ENCODE peak calls at places on chromosomes 3 and 15, in ten cellular contexts. One of them, this sample, is unnamed.

GRCh38 chr3:175434591-175434990 is 575.5 kb downstream of the NAALADL2 start:
- DNase-seq in iris pigment epithelial cell: no peak
- DNase-seq in right cardiac atrium: no peak
- DNase-seq in nephron progenitor cell: no peak
- DNase-seq in stimulated activated CD8-positive, alpha-beta memory T cell treated with anti-CD3 and anti-CD28 coated beads, Interleukin-4, amount 100 ng/mL, for 24 hours: no peak
- DNase-seq in upper lobe of right lung: no peak
- DNase-seq in foreskin fibroblast: no peak
- DNase-seq in posterior cingulate gyrus: no peak
- DNase-seq in T-cell: no peak
- DNase-seq in NCI-H69: peak
- DNase-seq in this sample: no peak

GRCh38 chr3:11774296-11774877 is 72.3 kb downstream of the TAMM41 start:
- DNase-seq in foreskin fibroblast: peak
- DNase-seq in NCI-H69: peak
- DNase-seq in right cardiac atrium: no peak
- DNase-seq in nephron progenitor cell: peak
- DNase-seq in iris pigment epithelial cell: peak
- DNase-seq in upper lobe of right lung: peak
- DNase-seq in T-cell: no peak
- DNase-seq in stimulated activated CD8-positive, alpha-beta memory T cell treated with anti-CD3 and anti-CD28 coated beads, Interleukin-4, amount 100 ng/mL, for 24 hours: no peak
- DNase-seq in posterior cingulate gyrus: peak
- DNase-seq in this sample: no peak

GRCh38 chr15:48244923-48245322 is 38.8 kb downstream of the SLC12A1 start:
- DNase-seq in foreskin fibroblast: peak
- DNase-seq in NCI-H69: peak
- DNase-seq in right cardiac atrium: no peak
- DNase-seq in T-cell: no peak
- DNase-seq in upper lobe of right lung: no peak
- DNase-seq in nephron progenitor cell: no peak
- DNase-seq in stimulated activated CD8-positive, alpha-beta memory T cell treated with anti-CD3 and anti-CD28 coated beads, Interleukin-4, amount 100 ng/mL, for 24 hours: no peak
- DNase-seq in posterior cingulate gyrus: no peak
- DNase-seq in iris pigment epithelial cell: peak
- DNase-seq in this sample: no peak

GRCh38 chr15:93029613-93030429 is 59.2 kb downstream of the RGMA start:
- DNase-seq in NCI-H69: peak
- DNase-seq in upper lobe of right lung: no peak
- DNase-seq in stimulated activated CD8-positive, alpha-beta memory T cell treated with anti-CD3 and anti-CD28 coated beads, Interleukin-4, amount 100 ng/mL, for 24 hours: no peak
- DNase-seq in nephron progenitor cell: no peak
- DNase-seq in posterior cingulate gyrus: peak
- DNase-seq in T-cell: no peak
- DNase-seq in iris pigment epithelial cell: peak
- DNase-seq in foreskin fibroblast: peak
- DNase-seq in right cardiac atrium: peak
- DNase-seq in this sample: no peak

GRCh38 chr3:129305592-129306091 is 27.0 kb downstream of the HMCES start:
- DNase-seq in nephron progenitor cell: peak
- DNase-seq in posterior cingulate gyrus: peak
- DNase-seq in NCI-H69: peak
- DNase-seq in iris pigment epithelial cell: peak
- DNase-seq in stimulated activated CD8-positive, alpha-beta memory T cell treated with anti-CD3 and anti-CD28 coated beads, Interleukin-4, amount 100 ng/mL, for 24 hours: no peak
- DNase-seq in foreskin fibroblast: peak
- DNase-seq in upper lobe of right lung: peak
- DNase-seq in right cardiac atrium: peak
- DNase-seq in T-cell: no peak
- DNase-seq in this sample: no peak

GRCh38 chr3:42502429-42503250 is at the start of gene VIPR1:
- DNase-seq in nephron progenitor cell: peak
- DNase-seq in stimulated activated CD8-positive, alpha-beta memory T cell treated with anti-CD3 and anti-CD28 coated beads, Interleukin-4, amount 100 ng/mL, for 24 hours: peak
- DNase-seq in foreskin fibroblast: no peak
- DNase-seq in upper lobe of right lung: peak
- DNase-seq in T-cell: peak
- DNase-seq in right cardiac atrium: peak
- DNase-seq in iris pigment epithelial cell: no peak
- DNase-seq in posterior cingulate gyrus: peak
- DNase-seq in NCI-H69: peak
- DNase-seq in this sample: no peak

GRCh38 chr3:189169728-189170127 is 2.0 kb upstream of the TPRG1 start:
- DNase-seq in right cardiac atrium: no peak
- DNase-seq in nephron progenitor cell: no peak
- DNase-seq in upper lobe of right lung: no peak
- DNase-seq in T-cell: no peak
- DNase-seq in posterior cingulate gyrus: no peak
- DNase-seq in foreskin fibroblast: no peak
- DNase-seq in NCI-H69: peak
- DNase-seq in iris pigment epithelial cell: no peak
- DNase-seq in stimulated activated CD8-positive, alpha-beta memory T cell treated with anti-CD3 and anti-CD28 coated beads, Interleukin-4, amount 100 ng/mL, for 24 hours: no peak
- DNase-seq in this sample: no peak

GRCh38 chr3:40864915-40865314 is 334.4 kb upstream of the CTNNB1 start:
- DNase-seq in right cardiac atrium: no peak
- DNase-seq in upper lobe of right lung: no peak
- DNase-seq in nephron progenitor cell: no peak
- DNase-seq in iris pigment epithelial cell: no peak
- DNase-seq in posterior cingulate gyrus: no peak
- DNase-seq in T-cell: no peak
- DNase-seq in stimulated activated CD8-positive, alpha-beta memory T cell treated with anti-CD3 and anti-CD28 coated beads, Interleukin-4, amount 100 ng/mL, for 24 hours: no peak
- DNase-seq in foreskin fibroblast: no peak
- DNase-seq in NCI-H69: no peak
- DNase-seq in this sample: no peak

GRCh38 chr3:6807967-6808588 is 52.8 kb upstream of the GRM7 start:
- DNase-seq in foreskin fibroblast: no peak
- DNase-seq in nephron progenitor cell: no peak
- DNase-seq in right cardiac atrium: no peak
- DNase-seq in posterior cingulate gyrus: no peak
- DNase-seq in iris pigment epithelial cell: peak
- DNase-seq in stimulated activated CD8-positive, alpha-beta memory T cell treated with anti-CD3 and anti-CD28 coated beads, Interleukin-4, amount 100 ng/mL, for 24 hours: no peak
- DNase-seq in NCI-H69: peak
- DNase-seq in upper lobe of right lung: no peak
- DNase-seq in T-cell: no peak
- DNase-seq in this sample: no peak

GRCh38 chr15:38398134-38398533 is 55.8 kb upstream of the FAM98B start:
- DNase-seq in NCI-H69: no peak
- DNase-seq in posterior cingulate gyrus: no peak
- DNase-seq in foreskin fibroblast: peak
- DNase-seq in stimulated activated CD8-positive, alpha-beta memory T cell treated with anti-CD3 and anti-CD28 coated beads, Interleukin-4, amount 100 ng/mL, for 24 hours: no peak
- DNase-seq in nephron progenitor cell: no peak
- DNase-seq in upper lobe of right lung: no peak
- DNase-seq in iris pigment epithelial cell: peak
- DNase-seq in right cardiac atrium: no peak
- DNase-seq in T-cell: no peak
- DNase-seq in this sample: no peak

GRCh38 chr3:28138047-28138446 is 103.4 kb upstream of the CMC1 start:
- DNase-seq in nephron progenitor cell: no peak
- DNase-seq in stimulated activated CD8-positive, alpha-beta memory T cell treated with anti-CD3 and anti-CD28 coated beads, Interleukin-4, amount 100 ng/mL, for 24 hours: no peak
- DNase-seq in iris pigment epithelial cell: no peak
- DNase-seq in right cardiac atrium: no peak
- DNase-seq in foreskin fibroblast: no peak
- DNase-seq in T-cell: no peak
- DNase-seq in posterior cingulate gyrus: no peak
- DNase-seq in upper lobe of right lung: no peak
- DNase-seq in NCI-H69: no peak
- DNase-seq in this sample: no peak

GRCh38 chr15:100601158-100601557 is 826 bp downstream of the LINS1 start:
- DNase-seq in upper lobe of right lung: peak
- DNase-seq in posterior cingulate gyrus: no peak
- DNase-seq in T-cell: peak
- DNase-seq in NCI-H69: peak
- DNase-seq in stimulated activated CD8-positive, alpha-beta memory T cell treated with anti-CD3 and anti-CD28 coated beads, Interleukin-4, amount 100 ng/mL, for 24 hours: peak
- DNase-seq in foreskin fibroblast: no peak
- DNase-seq in nephron progenitor cell: peak
- DNase-seq in right cardiac atrium: no peak
- DNase-seq in iris pigment epithelial cell: peak
- DNase-seq in this sample: peak

GRCh38 chr3:195394024-195394423 is 48.8 kb downstream of the ACAP2 start:
- DNase-seq in foreskin fibroblast: no peak
- DNase-seq in iris pigment epithelial cell: no peak
- DNase-seq in stimulated activated CD8-positive, alpha-beta memory T cell treated with anti-CD3 and anti-CD28 coated beads, Interleukin-4, amount 100 ng/mL, for 24 hours: no peak
- DNase-seq in upper lobe of right lung: no peak
- DNase-seq in posterior cingulate gyrus: no peak
- DNase-seq in nephron progenitor cell: no peak
- DNase-seq in NCI-H69: no peak
- DNase-seq in right cardiac atrium: no peak
- DNase-seq in T-cell: no peak
- DNase-seq in this sample: no peak

GRCh38 chr3:54837964-54838363 is 89.9 kb downstream of the LRTM1 start:
- DNase-seq in T-cell: no peak
- DNase-seq in posterior cingulate gyrus: no peak
- DNase-seq in right cardiac atrium: no peak
- DNase-seq in foreskin fibroblast: no peak
- DNase-seq in stimulated activated CD8-positive, alpha-beta memory T cell treated with anti-CD3 and anti-CD28 coated beads, Interleukin-4, amount 100 ng/mL, for 24 hours: no peak
- DNase-seq in nephron progenitor cell: no peak
- DNase-seq in NCI-H69: peak
- DNase-seq in iris pigment epithelial cell: peak
- DNase-seq in upper lobe of right lung: no peak
- DNase-seq in this sample: no peak

GRCh38 chr15:78507831-78508160 is 419 bp downstream of the HYKK start:
- DNase-seq in posterior cingulate gyrus: no peak
- DNase-seq in T-cell: no peak
- DNase-seq in upper lobe of right lung: no peak
- DNase-seq in foreskin fibroblast: no peak
- DNase-seq in right cardiac atrium: no peak
- DNase-seq in stimulated activated CD8-positive, alpha-beta memory T cell treated with anti-CD3 and anti-CD28 coated beads, Interleukin-4, amount 100 ng/mL, for 24 hours: no peak
- DNase-seq in iris pigment epithelial cell: no peak
- DNase-seq in nephron progenitor cell: no peak
- DNase-seq in NCI-H69: peak
- DNase-seq in this sample: no peak

GRCh38 chr15:69749274-69749673 is 296.7 kb downstream of the RPLP1 start:
- DNase-seq in stimulated activated CD8-positive, alpha-beta memory T cell treated with anti-CD3 and anti-CD28 coated beads, Interleukin-4, amount 100 ng/mL, for 24 hours: no peak
- DNase-seq in iris pigment epithelial cell: no peak
- DNase-seq in NCI-H69: no peak
- DNase-seq in foreskin fibroblast: no peak
- DNase-seq in nephron progenitor cell: no peak
- DNase-seq in T-cell: no peak
- DNase-seq in right cardiac atrium: no peak
- DNase-seq in upper lobe of right lung: no peak
- DNase-seq in posterior cingulate gyrus: no peak
- DNase-seq in this sample: no peak

GRCh38 chr15:68372291-68372811 is 59.6 kb downstream of the ITGA11 start:
- DNase-seq in NCI-H69: peak
- DNase-seq in posterior cingulate gyrus: no peak
- DNase-seq in foreskin fibroblast: no peak
- DNase-seq in upper lobe of right lung: no peak
- DNase-seq in right cardiac atrium: peak
- DNase-seq in nephron progenitor cell: peak
- DNase-seq in T-cell: no peak
- DNase-seq in stimulated activated CD8-positive, alpha-beta memory T cell treated with anti-CD3 and anti-CD28 coated beads, Interleukin-4, amount 100 ng/mL, for 24 hours: no peak
- DNase-seq in iris pigment epithelial cell: peak
- DNase-seq in this sample: no peak

GRCh38 chr3:157271283-157271882 is 111.4 kb upstream of the CCNL1 start:
- DNase-seq in iris pigment epithelial cell: no peak
- DNase-seq in stimulated activated CD8-positive, alpha-beta memory T cell treated with anti-CD3 and anti-CD28 coated beads, Interleukin-4, amount 100 ng/mL, for 24 hours: no peak
- DNase-seq in foreskin fibroblast: no peak
- DNase-seq in T-cell: no peak
- DNase-seq in upper lobe of right lung: no peak
- DNase-seq in NCI-H69: peak
- DNase-seq in posterior cingulate gyrus: no peak
- DNase-seq in right cardiac atrium: no peak
- DNase-seq in nephron progenitor cell: no peak
- DNase-seq in this sample: no peak

GRCh38 chr3:42638339-42638842 is 15.1 kb upstream of the ZBTB47 start:
- DNase-seq in posterior cingulate gyrus: no peak
- DNase-seq in T-cell: no peak
- DNase-seq in upper lobe of right lung: no peak
- DNase-seq in NCI-H69: no peak
- DNase-seq in foreskin fibroblast: no peak
- DNase-seq in iris pigment epithelial cell: no peak
- DNase-seq in stimulated activated CD8-positive, alpha-beta memory T cell treated with anti-CD3 and anti-CD28 coated beads, Interleukin-4, amount 100 ng/mL, for 24 hours: no peak
- DNase-seq in nephron progenitor cell: no peak
- DNase-seq in right cardiac atrium: no peak
- DNase-seq in this sample: no peak

GRCh38 chr15:29704950-29705597 is 117.2 kb downstream of the TJP1 start:
- DNase-seq in iris pigment epithelial cell: no peak
- DNase-seq in NCI-H69: no peak
- DNase-seq in right cardiac atrium: no peak
- DNase-seq in foreskin fibroblast: no peak
- DNase-seq in posterior cingulate gyrus: no peak
- DNase-seq in T-cell: no peak
- DNase-seq in nephron progenitor cell: no peak
- DNase-seq in upper lobe of right lung: no peak
- DNase-seq in stimulated activated CD8-positive, alpha-beta memory T cell treated with anti-CD3 and anti-CD28 coated beads, Interleukin-4, amount 100 ng/mL, for 24 hours: no peak
- DNase-seq in this sample: no peak

GRCh38 chr3:126130981-126131750 is 47.2 kb upstream of the SLC41A3 start:
- DNase-seq in posterior cingulate gyrus: peak
- DNase-seq in NCI-H69: no peak
- DNase-seq in right cardiac atrium: peak
- DNase-seq in iris pigment epithelial cell: no peak
- DNase-seq in T-cell: peak
- DNase-seq in nephron progenitor cell: no peak
- DNase-seq in upper lobe of right lung: peak
- DNase-seq in stimulated activated CD8-positive, alpha-beta memory T cell treated with anti-CD3 and anti-CD28 coated beads, Interleukin-4, amount 100 ng/mL, for 24 hours: no peak
- DNase-seq in foreskin fibroblast: no peak
- DNase-seq in this sample: no peak

GRCh38 chr3:36124118-36124796 is 256.0 kb upstream of the STAC start:
- DNase-seq in T-cell: no peak
- DNase-seq in upper lobe of right lung: no peak
- DNase-seq in nephron progenitor cell: peak
- DNase-seq in posterior cingulate gyrus: no peak
- DNase-seq in foreskin fibroblast: peak
- DNase-seq in right cardiac atrium: no peak
- DNase-seq in NCI-H69: peak
- DNase-seq in iris pigment epithelial cell: peak
- DNase-seq in stimulated activated CD8-positive, alpha-beta memory T cell treated with anti-CD3 and anti-CD28 coated beads, Interleukin-4, amount 100 ng/mL, for 24 hours: no peak
- DNase-seq in this sample: peak

GRCh38 chr3:178519701-178520100 is 16.5 kb upstream of the KCNMB2 start:
- DNase-seq in iris pigment epithelial cell: no peak
- DNase-seq in T-cell: no peak
- DNase-seq in right cardiac atrium: no peak
- DNase-seq in posterior cingulate gyrus: no peak
- DNase-seq in upper lobe of right lung: no peak
- DNase-seq in NCI-H69: no peak
- DNase-seq in foreskin fibroblast: no peak
- DNase-seq in nephron progenitor cell: no peak
- DNase-seq in stimulated activated CD8-positive, alpha-beta memory T cell treated with anti-CD3 and anti-CD28 coated beads, Interleukin-4, amount 100 ng/mL, for 24 hours: no peak
- DNase-seq in this sample: no peak

GRCh38 chr3:32818431-32819085 is 761 bp downstream of the TRIM71 start:
- DNase-seq in upper lobe of right lung: peak
- DNase-seq in foreskin fibroblast: no peak
- DNase-seq in right cardiac atrium: no peak
- DNase-seq in nephron progenitor cell: peak
- DNase-seq in stimulated activated CD8-positive, alpha-beta memory T cell treated with anti-CD3 and anti-CD28 coated beads, Interleukin-4, amount 100 ng/mL, for 24 hours: no peak
- DNase-seq in posterior cingulate gyrus: no peak
- DNase-seq in iris pigment epithelial cell: no peak
- DNase-seq in T-cell: no peak
- DNase-seq in NCI-H69: no peak
- DNase-seq in this sample: no peak

GRCh38 chr15:60767134-60767824 is 288.3 kb upstream of the ICE2 start:
- DNase-seq in nephron progenitor cell: no peak
- DNase-seq in right cardiac atrium: no peak
- DNase-seq in upper lobe of right lung: no peak
- DNase-seq in foreskin fibroblast: no peak
- DNase-seq in stimulated activated CD8-positive, alpha-beta memory T cell treated with anti-CD3 and anti-CD28 coated beads, Interleukin-4, amount 100 ng/mL, for 24 hours: no peak
- DNase-seq in iris pigment epithelial cell: no peak
- DNase-seq in posterior cingulate gyrus: no peak
- DNase-seq in NCI-H69: no peak
- DNase-seq in T-cell: no peak
- DNase-seq in this sample: no peak

GRCh38 chr3:8652323-8652987 is 7.9 kb upstream of the SSUH2 start:
- DNase-seq in stimulated activated CD8-positive, alpha-beta memory T cell treated with anti-CD3 and anti-CD28 coated beads, Interleukin-4, amount 100 ng/mL, for 24 hours: no peak
- DNase-seq in nephron progenitor cell: no peak
- DNase-seq in iris pigment epithelial cell: no peak
- DNase-seq in posterior cingulate gyrus: no peak
- DNase-seq in right cardiac atrium: no peak
- DNase-seq in upper lobe of right lung: no peak
- DNase-seq in NCI-H69: no peak
- DNase-seq in foreskin fibroblast: no peak
- DNase-seq in T-cell: no peak
- DNase-seq in this sample: peak

GRCh38 chr3:96970211-96970610 is 155.8 kb downstream of the EPHA6 start:
- DNase-seq in upper lobe of right lung: no peak
- DNase-seq in NCI-H69: no peak
- DNase-seq in stimulated activated CD8-positive, alpha-beta memory T cell treated with anti-CD3 and anti-CD28 coated beads, Interleukin-4, amount 100 ng/mL, for 24 hours: no peak
- DNase-seq in nephron progenitor cell: no peak
- DNase-seq in iris pigment epithelial cell: peak
- DNase-seq in T-cell: no peak
- DNase-seq in foreskin fibroblast: no peak
- DNase-seq in right cardiac atrium: no peak
- DNase-seq in posterior cingulate gyrus: no peak
- DNase-seq in this sample: no peak

GRCh38 chr15:48242015-48242414 is 35.9 kb downstream of the SLC12A1 start:
- DNase-seq in nephron progenitor cell: no peak
- DNase-seq in T-cell: no peak
- DNase-seq in iris pigment epithelial cell: no peak
- DNase-seq in NCI-H69: peak
- DNase-seq in upper lobe of right lung: no peak
- DNase-seq in foreskin fibroblast: no peak
- DNase-seq in right cardiac atrium: no peak
- DNase-seq in stimulated activated CD8-positive, alpha-beta memory T cell treated with anti-CD3 and anti-CD28 coated beads, Interleukin-4, amount 100 ng/mL, for 24 hours: no peak
- DNase-seq in posterior cingulate gyrus: no peak
- DNase-seq in this sample: no peak